ENCODE peak calls at places on chromosomes 11 and 22, in five cellular contexts. R, L, S, J and T are unnamed samples.

GRCh38 chr11:94674005-94674491 is 94.1 kb upstream of the AMOTL1 start:
- DNase-seq in L (no peak), R (no peak), J (no peak), S (no peak), T (peak; percentile 6)

GRCh38 chr22:27032121-27032761 is 374.9 kb downstream of the MIAT start:
- DNase-seq in J (peak; percentile 7), L (no peak), R (peak; percentile 59), S (no peak), T (no peak)

GRCh38 chr11:119160151-119160550 is 8.4 kb upstream of the NLRX1 start:
- DNase-seq in R (no peak), J (no peak), S (no peak), L (no peak), T (no peak)

GRCh38 chr11:122981388-122982264 is at the start of gene BSX:
- DNase-seq in L (peak; percentile 35), S (peak; percentile 56), R (no peak), J (peak; percentile 33), T (peak; percentile 40)

GRCh38 chr11:847876-848275 is 5.2 kb downstream of the TSPAN4 start:
- DNase-seq in S (no peak), J (no peak), R (no peak), L (no peak), T (no peak)

GRCh38 chr22:44276041-44276440 is 36.7 kb downstream of the SHISAL1 start:
- DNase-seq in S (no peak), R (peak; percentile 8), L (no peak), J (no peak), T (no peak)

GRCh38 chr22:47406180-47406723 is 643.8 kb downstream of the TBC1D22A start:
- DNase-seq in L (no peak), J (no peak), S (no peak), R (no peak), T (no peak)

GRCh38 chr11:88103337-88104206 is 71.7 kb downstream of the RAB38 start:
- DNase-seq in L (peak; percentile 85), R (no peak), J (peak; percentile 8), S (peak; percentile 73), T (peak; percentile 73)

DNA sequence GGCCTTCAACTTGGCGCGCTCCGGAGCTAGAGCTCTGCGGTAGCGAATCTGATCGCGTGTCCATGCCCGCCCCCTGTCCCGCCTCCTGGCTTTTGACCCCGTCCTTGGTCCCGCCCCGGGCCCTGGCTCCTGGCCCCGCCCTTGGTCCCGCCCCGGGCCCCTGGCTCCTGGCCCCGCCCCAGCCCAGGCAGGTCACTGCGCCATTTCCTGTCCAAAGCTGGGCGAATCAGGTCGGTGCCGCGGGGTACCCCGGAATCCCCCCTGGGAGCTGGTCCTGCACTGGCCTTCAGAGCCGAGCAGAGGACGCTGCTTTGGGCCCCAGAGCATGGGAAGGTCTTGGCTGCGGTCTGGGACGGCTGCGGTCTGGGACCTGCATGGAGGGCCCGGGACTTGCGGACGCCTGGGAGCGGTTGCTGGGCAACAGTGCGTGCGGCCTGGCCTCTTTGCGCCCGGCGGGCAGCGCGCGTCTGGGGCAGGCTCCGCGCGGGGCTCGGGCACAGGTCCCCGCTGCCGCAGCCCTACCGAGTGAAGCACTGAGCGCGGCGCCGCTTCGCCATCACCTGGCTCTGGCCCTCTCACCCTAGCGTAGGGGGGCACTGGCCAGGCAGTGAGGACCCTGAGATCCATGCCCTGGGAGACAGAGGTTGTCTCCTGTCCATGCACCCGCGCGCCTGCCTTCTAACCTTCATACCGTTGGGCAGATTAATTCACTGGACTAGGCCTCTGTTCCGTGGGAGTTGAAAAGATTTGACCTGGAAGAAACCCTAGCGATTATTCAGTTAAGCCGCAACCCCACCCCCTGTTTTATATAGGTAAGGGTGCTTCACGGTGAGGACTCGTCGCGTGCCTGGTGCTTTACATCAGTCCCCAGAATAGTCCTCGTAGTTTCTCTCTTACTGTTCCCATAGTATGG is at the start of gene TTC12:
- DNase-seq in L (peak; percentile 94), S (peak; percentile 85), J (peak; percentile 94), R (peak; percentile 96), T (peak; percentile 93)
- H3K4me3 ChIP-seq in L (peak within 1 kb of the TSS; percentile 89), S (peak within 1 kb of the TSS; percentile 83), J (peak within 1 kb of the TSS; percentile 67), R (peak within 1 kb of the TSS; percentile 67), T (peak within 1 kb of the TSS; percentile 70)

DNA sequence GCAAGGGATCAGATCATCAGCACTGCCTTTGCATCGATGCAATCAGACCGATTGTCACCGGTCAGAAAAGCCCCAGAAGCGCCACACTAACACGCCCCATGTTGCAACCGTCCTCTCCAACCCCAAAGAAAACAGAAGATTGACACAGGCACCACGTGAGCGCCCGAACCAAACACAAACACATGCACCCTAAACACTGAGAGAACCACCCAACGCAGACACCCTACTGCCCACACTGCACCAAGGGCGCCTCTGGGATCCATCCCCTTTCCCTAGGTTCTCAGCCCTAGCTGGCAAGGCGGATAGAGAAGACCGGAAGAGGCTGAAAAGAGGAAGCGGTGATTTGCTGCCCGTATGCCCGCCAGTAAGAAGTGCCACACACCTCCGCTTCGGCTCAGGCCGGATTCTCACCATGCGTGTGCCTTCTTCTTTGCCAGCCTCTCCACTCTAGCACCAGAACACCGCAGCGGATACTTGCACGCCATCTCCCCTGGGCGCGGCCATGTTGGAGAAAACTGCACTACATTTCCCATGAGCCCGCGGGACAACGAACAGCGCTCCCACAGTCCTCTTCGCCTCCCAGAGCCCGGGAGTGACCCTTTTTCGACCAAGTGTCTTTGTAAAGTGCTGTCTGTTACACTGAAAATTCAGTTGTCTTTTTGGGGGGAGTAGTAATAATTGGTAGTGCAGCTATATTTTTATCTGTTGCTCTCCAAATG is at the start of gene ALKBH8:
- DNase-seq in J (peak; percentile 71), R (peak; percentile 69), S (peak; percentile 64), L (peak; percentile 82), T (peak; percentile 67)
- TF ChIP-seq CTCF in J (no peak), R (no peak), S (no peak), L (no peak), T (no peak)

GRCh38 chr22:36163497-36163896 is 2.9 kb upstream of the APOL3 start:
- DNase-seq in S (no peak), R (no peak), L (no peak), J (no peak), T (no peak)
- H3K4me3 ChIP-seq in S (no peak overlapping the region), R (no peak overlapping the region), L (peak overlapping the region; percentile 40), J (no peak overlapping the region), T (no peak overlapping the region)

DNA sequence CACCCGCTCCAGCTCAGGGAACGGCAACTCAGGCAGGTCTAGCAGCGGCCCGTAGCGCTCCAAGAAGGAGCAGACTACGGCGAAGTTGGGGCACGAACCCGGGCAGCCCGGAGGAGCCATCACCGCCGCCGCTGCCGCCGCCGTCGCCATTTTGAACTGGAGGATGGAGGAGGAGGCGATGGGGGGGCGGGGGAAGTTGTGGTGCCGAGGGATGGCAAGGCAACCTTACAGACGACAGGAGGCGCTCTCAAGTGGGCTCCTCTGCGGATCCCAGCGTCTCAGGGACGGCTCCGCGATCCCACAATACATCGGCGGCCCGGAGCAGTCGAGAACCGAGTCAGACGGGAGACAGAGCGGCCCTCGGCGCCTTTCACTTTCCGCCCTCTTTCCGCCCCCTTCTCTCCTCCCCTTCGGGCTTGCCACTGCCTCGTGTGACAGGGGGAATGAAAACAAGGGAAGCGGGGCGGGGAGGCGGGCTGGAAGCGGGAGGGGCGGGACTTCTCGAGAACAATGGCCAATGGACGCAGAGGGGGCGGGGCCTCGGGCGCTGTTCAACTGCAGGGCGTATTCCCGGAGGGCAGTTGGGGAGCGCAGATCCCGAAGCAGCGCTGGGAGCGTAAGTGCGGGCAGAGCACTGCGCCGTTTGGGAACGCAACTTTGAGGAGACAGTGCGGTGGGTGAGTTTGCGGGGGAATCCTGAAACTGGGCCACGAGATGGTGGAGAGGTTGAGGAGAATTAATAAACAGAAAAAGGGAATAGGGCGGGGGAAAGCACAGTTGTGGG is at the start of the genes AAMDC and RSF1:
- DNase-seq in R (peak; percentile 99), L (peak; percentile 99), J (peak; percentile 99), S (peak; percentile 99), T (peak; percentile 100)
- TF ChIP-seq CTCF in R (peak; percentile 58), L (peak; percentile 79), J (peak; percentile 74), S (peak; percentile 72), T (peak; percentile 86)

GRCh38 chr22:45881524-45881875 is 95.5 kb downstream of the WNT7B start:
- DNase-seq in J (no peak), S (no peak), L (no peak), R (no peak), T (no peak)
- H3K4me3 ChIP-seq in J (no peak overlapping the region), S (no peak overlapping the region), L (no peak overlapping the region), R (no peak overlapping the region), T (no peak overlapping the region)